ENCODE peak calls at places on chromosomes 4 and X, in four cellular contexts. W, Z, L and T are unnamed samples.

GRCh38 chrX:153370293-153371055 is 30.7 kb downstream of the PNMA6E start:
- DNase-seq in Z (peak; percentile 4), L (no peak), W (no peak), T (no peak)

GRCh38 chr4:176191974-176192373 is 3.4 kb downstream of the SPATA4 start:
- DNase-seq in L (no peak), Z (peak; percentile 43), W (no peak), T (no peak)

GRCh38 chrX:2933125-2933900 is 4.2 kb upstream of the ARSD start:
- DNase-seq in Z (no peak), W (no peak), L (no peak), T (no peak)

GRCh38 chrX:53089224-53089842 is 4.6 kb upstream of the KANTR start:
- DNase-seq in L (no peak), Z (peak; percentile 68), W (peak; percentile 47), T (peak; percentile 56)

GRCh38 chrX:114626323-114626722 is 42.4 kb downstream of the HTR2C start:
- DNase-seq in L (no peak), Z (peak; percentile 3), W (peak; percentile 7), T (peak; percentile 13)

GRCh38 chr4:4216668-4217067 is 10.1 kb downstream of the OTOP1 start:
- DNase-seq in W (no peak), Z (peak; percentile 59), L (no peak), T (no peak)

GRCh38 chrX:134603806-134604700 is 54.2 kb downstream of the PLAC1 start:
- DNase-seq in Z (peak; percentile 90), W (no peak), L (no peak), T (peak; percentile 73)

GRCh38 chr4:102453827-102454226 is 47.3 kb upstream of the NFKB1 start:
- DNase-seq in L (no peak), W (no peak), Z (no peak), T (no peak)

GRCh38 chr4:37890501-37891220 is at the start of gene TBC1D1:
- DNase-seq in W (no peak), Z (no peak), L (no peak), T (no peak)

DNA sequence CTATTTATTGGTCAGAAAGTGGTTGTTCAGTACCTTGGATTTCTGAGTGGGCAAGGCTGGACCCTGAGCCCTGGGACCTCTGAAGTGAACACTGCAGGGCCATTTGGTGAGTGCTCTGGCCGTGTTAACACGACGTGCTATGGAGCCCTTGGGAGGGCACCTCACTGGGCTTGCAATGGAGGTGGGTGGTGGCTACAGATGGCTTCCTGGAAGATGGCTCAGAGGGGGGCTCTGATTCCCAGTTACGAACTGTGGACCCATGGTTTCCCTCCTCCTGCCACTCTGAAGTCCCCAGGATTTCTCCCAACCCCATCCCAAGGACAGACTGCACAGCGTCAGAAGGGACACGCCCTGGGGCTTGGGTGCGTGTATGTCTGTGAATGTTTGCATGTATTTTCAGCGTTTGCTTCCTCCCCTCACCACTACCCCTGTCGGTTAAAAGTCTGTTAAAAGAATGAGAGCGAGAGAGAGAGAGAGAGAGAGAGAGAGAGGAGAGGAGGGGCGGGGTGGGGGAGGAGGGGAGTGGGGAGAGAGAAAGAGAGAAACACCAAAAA is 3.7 kb upstream of the RHOH start:
- DNase-seq in L (no peak), Z (no peak), W (no peak), T (no peak)
- TF ChIP-seq ELK1 in L (no peak), Z (no peak), W (no peak), T (no peak)

GRCh38 chr4:67581208-67581857 is 22.8 kb downstream of the STAP1 start:
- DNase-seq in L (no peak), W (no peak), Z (no peak), T (no peak)
- TF ChIP-seq ELK1 in L (no peak), W (no peak), Z (no peak), T (no peak)

GRCh38 chr4:185657699-185658098 is 122.4 kb upstream of the PDLIM3 start:
- DNase-seq in W (no peak), L (no peak), Z (no peak), T (no peak)
- TF ChIP-seq ELK1 in W (no peak), L (no peak), Z (no peak), T (no peak)

GRCh38 chr4:138140879-138141278 is 101.3 kb downstream of the SLC7A11 start:
- DNase-seq in L (no peak), Z (no peak), W (no peak), T (no peak)
- TF ChIP-seq ELK1 in L (no peak), Z (no peak), W (no peak), T (no peak)

GRCh38 chr4:82748781-82749504 is 49.7 kb downstream of the SCD5 start:
- DNase-seq in L (no peak), W (no peak), Z (peak; percentile 23), T (no peak)

GRCh38 chr4:82754546-82755165 is 43.9 kb downstream of the SCD5 start:
- DNase-seq in L (no peak), W (no peak), Z (no peak), T (no peak)

GRCh38 chr4:82753238-82753637 is 45.4 kb downstream of the SCD5 start:
- DNase-seq in L (no peak), Z (no peak), W (no peak), T (no peak)

GRCh38 chr4:82756061-82756460 is 42.5 kb downstream of the SCD5 start:
- DNase-seq in W (no peak), Z (no peak), L (no peak), T (no peak)

DNA sequence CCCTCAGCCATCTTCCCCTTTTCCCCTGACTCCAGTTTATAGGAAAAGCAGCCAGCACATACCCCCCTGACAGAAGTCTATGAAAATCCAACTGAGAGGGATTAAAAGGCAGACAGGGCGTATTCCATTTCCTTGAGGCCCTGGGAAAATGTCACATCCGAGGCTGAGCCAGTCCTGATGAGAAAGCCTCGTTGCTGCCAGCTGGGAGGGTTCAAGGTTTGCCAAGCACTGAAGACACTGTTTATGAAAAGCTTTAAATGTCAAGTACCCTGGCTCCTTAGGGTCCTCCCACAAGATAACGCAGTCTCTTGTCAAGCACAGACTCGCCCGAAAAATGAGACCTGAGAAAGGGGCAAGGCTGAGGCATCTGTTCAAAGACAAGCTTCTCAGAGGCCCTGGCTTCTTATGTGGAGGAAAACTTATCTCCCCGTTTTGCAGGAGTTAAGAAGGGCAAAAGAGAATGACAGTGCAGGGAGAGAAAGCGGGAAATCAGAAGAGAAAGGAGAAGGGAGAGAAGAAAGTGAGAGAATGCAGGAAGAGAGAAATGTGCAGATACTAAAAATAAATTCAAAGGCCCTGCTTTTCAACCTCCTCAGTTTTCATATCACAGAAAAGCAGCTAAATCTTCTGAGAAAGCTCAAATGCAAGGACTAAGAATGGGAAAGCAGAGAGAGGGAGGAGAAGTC is 44.7 kb downstream of the SCD5 start:
- DNase-seq in W (no peak), L (no peak), Z (peak; percentile 28), T (no peak)
- TF ChIP-seq ELK1 in W (no peak), L (no peak), Z (no peak), T (no peak)

GRCh38 chr4:122300776-122301175 is 78.0 kb upstream of the ADAD1 start:
- DNase-seq in W (no peak), L (no peak), Z (no peak), T (no peak)
- TF ChIP-seq ELK1 in W (no peak), L (no peak), Z (no peak), T (no peak)

GRCh38 chrX:821311-822178 is 191.0 kb downstream of the SHOX start:
- DNase-seq in Z (no peak), L (no peak), W (no peak), T (no peak)

GRCh38 chrX:826448-826847 is 195.9 kb downstream of the SHOX start:
- DNase-seq in L (no peak), Z (no peak), W (no peak), T (no peak)

GRCh38 chrX:830532-830931 is 199.9 kb downstream of the SHOX start:
- DNase-seq in Z (no peak), W (no peak), L (no peak), T (no peak)

GRCh38 chrX:829145-829544 is 198.6 kb downstream of the SHOX start:
- DNase-seq in L (no peak), Z (no peak), W (no peak), T (no peak)

GRCh38 chrX:826026-826425 is 195.4 kb downstream of the SHOX start:
- DNase-seq in W (no peak), Z (no peak), L (no peak), T (no peak)
- TF ChIP-seq ELK1 in W (no peak), Z (no peak), L (no peak), T (no peak)

GRCh38 chrX:99384594-99385374 is 1025.3 kb downstream of the PCDH19 start:
- DNase-seq in W (no peak), Z (no peak), L (no peak), T (no peak)
- TF ChIP-seq ELK1 in W (no peak), Z (no peak), L (no peak), T (no peak)

GRCh38 chrX:139642241-139642927 is 65.6 kb downstream of the MCF2 start:
- DNase-seq in Z (no peak), L (no peak), W (no peak), T (no peak)
- TF ChIP-seq ELK1 in Z (no peak), L (no peak), W (no peak), T (no peak)

GRCh38 chr4:173264245-173264959 is 69.8 kb downstream of the HMGB2 start:
- DNase-seq in Z (peak; percentile 78), L (no peak), W (peak; percentile 32), T (no peak)
- TF ChIP-seq ELK1 in Z (no peak), L (no peak), W (no peak), T (no peak)